ENCODE peak calls at places on chromosomes 13 and 19, in six cellular contexts. R, A, D, Q, V and E are unnamed samples. For H3K27me3, the result is how much of the 10 kb centered on the place peaks cover.

GRCh38 chr19:18500376-18500775 is 21.5 kb downstream of the ELL start:
- DNase-seq in R (no peak), A (no peak), D (no peak), Q (no peak), V (peak), E (no peak)

GRCh38 chr19:1259873-1260748 is 9.0 kb upstream of the CIRBP start:
- DNase-seq in R (no peak), A (no peak), D (no peak), Q (no peak), V (no peak), E (no peak)

GRCh38 chr19:45455707-45456499 is 11.9 kb upstream of the FOSB start:
- DNase-seq in R (peak), A (no peak), D (peak), Q (peak), V (peak), E (peak)

GRCh38 chr19:47122359-47123335 is 8.0 kb upstream of the SAE1 start:
- DNase-seq in R (no peak), A (no peak), D (peak), Q (no peak), V (no peak), E (peak)

GRCh38 chr19:19575411-19575810 is 37.3 kb downstream of the CILP2 start:
- DNase-seq in R (no peak), A (no peak), D (no peak), Q (no peak), V (no peak), E (no peak)

GRCh38 chr13:74550039-74550438 is 415.8 kb upstream of the KLF12 start:
- DNase-seq in R (no peak), A (no peak), D (peak), Q (no peak), V (no peak), E (no peak)

GRCh38 chr19:413756-414420 is 4.9 kb upstream of the C2CD4C start:
- DNase-seq in R (no peak), A (no peak), D (no peak), Q (no peak), V (no peak), E (no peak)

GRCh38 chr19:6737873-6738725 is 719 bp upstream of the GPR108 start:
- DNase-seq in R (no peak), A (peak), D (peak), Q (peak), V (peak), E (peak)

GRCh38 chr19:43620061-43621001 is 902 bp upstream of the ZNF428 start:
- DNase-seq in R (no peak), A (no peak), D (no peak), Q (no peak), V (no peak), E (no peak)

GRCh38 chr13:27960362-27961226 is 8.5 kb downstream of the CDX2 start:
- DNase-seq in R (no peak), A (no peak), D (peak), Q (no peak), V (peak), E (no peak)

GRCh38 chr19:6402834-6403608 is 10.1 kb upstream of the GTF2F1 start:
- DNase-seq in R (no peak), A (peak), D (no peak), Q (no peak), V (no peak), E (no peak)

GRCh38 chr13:72384879-72385278 is 342.6 kb downstream of the MZT1 start:
- DNase-seq in R (no peak), A (no peak), D (peak), Q (no peak), V (no peak), E (no peak)

GRCh38 chr19:18419195-18419698 is at the start of gene SSBP4:
- DNase-seq in R (no peak), A (peak), D (peak), Q (no peak), V (peak), E (peak)

GRCh38 chr19:38020331-38020730 is 113.3 kb downstream of the SIPA1L3 start:
- DNase-seq in R (no peak), A (no peak), D (no peak), Q (no peak), V (no peak), E (no peak)

GRCh38 chr19:38289955-38290354 is 14.1 kb upstream of the C19orf33 start:
- DNase-seq in R (no peak), A (peak), D (no peak), Q (no peak), V (no peak), E (no peak)

GRCh38 chr19:48967346-48968178 is 2.5 kb downstream of the FTL start:
- DNase-seq in R (no peak), A (no peak), D (no peak), Q (no peak), V (no peak), E (no peak)

GRCh38 chr13:99660101-99660500 is 158.8 kb downstream of the TM9SF2 start:
- DNase-seq in R (no peak), A (no peak), D (no peak), Q (no peak), V (no peak), E (no peak)

GRCh38 chr13:24217601-24218281 is 57.2 kb downstream of the SPATA13 start:
- DNase-seq in R (no peak), A (no peak), D (no peak), Q (no peak), V (no peak), E (peak)

GRCh38 chr19:15432018-15432494 is 13.3 kb upstream of the AKAP8L start:
- DNase-seq in R (no peak), A (no peak), D (no peak), Q (no peak), V (no peak), E (peak)

GRCh38 chr19:12139309-12139708 is 841 bp downstream of the ZNF20 start:
- DNase-seq in R (no peak), A (no peak), D (no peak), Q (no peak), V (no peak), E (no peak)

GRCh38 chr13:89066868-89067466 is 1395.8 kb downstream of the SLITRK5 start:
- DNase-seq in R (peak), A (no peak), D (peak), Q (no peak), V (no peak), E (peak)

GRCh38 chr19:47230122-47230920 is 678 bp downstream of the BBC3 start:
- DNase-seq in R (no peak), A (peak), D (peak), Q (peak), V (no peak), E (peak)

GRCh38 chr19:10419646-10420443 is 493 bp upstream of the PDE4A start:
- DNase-seq in R (peak), A (peak), D (peak), Q (no peak), V (no peak), E (peak)

GRCh38 chr13:100809856-100810255 is 135.3 kb upstream of the TMTC4 start:
- DNase-seq in R (no peak), A (no peak), D (no peak), Q (no peak), V (no peak), E (no peak)

GRCh38 chr13:111006508-111007031 is 91.7 kb upstream of the ANKRD10 start:
- DNase-seq in R (no peak), A (no peak), D (no peak), Q (peak), V (peak), E (peak)

GRCh38 chr19:34305221-34306058 is 51.1 kb downstream of the GARRE1 start:
- DNase-seq in R (no peak), A (no peak), D (no peak), Q (no peak), V (no peak), E (no peak)

GRCh38 chr19:53537523-53538377 is at the start of gene ZNF331:
- DNase-seq in R (no peak), A (peak), D (peak), Q (peak), V (peak), E (peak)

GRCh38 chr13:113044431-113045114 is 61.0 kb upstream of the F7 start:
- DNase-seq in R (no peak), A (peak), D (no peak), Q (no peak), V (no peak), E (no peak)

GRCh38 chr13:21849323-21849722 is 178.4 kb downstream of the FGF9 start:
- DNase-seq in R (peak), A (no peak), D (peak), Q (no peak), V (no peak), E (peak)

GRCh38 chr13:68099616-68100015 is 869.5 kb upstream of the PCDH9 start:
- DNase-seq in R (peak), A (no peak), D (peak), Q (no peak), V (no peak), E (peak)

GRCh38 chr13:32267836-32268439 is 47.2 kb downstream of the ZAR1L start:
- DNase-seq in R (peak), A (no peak), D (peak), Q (no peak), V (no peak), E (no peak)

GRCh38 chr13:93450226-93450625 is 223.6 kb downstream of the GPC6 start:
- DNase-seq in R (no peak), A (no peak), D (peak), Q (no peak), V (no peak), E (peak)

GRCh38 chr13:96089749-96090239 is at the start of gene HS6ST3:
- DNase-seq in R (peak), A (peak), D (peak), Q (no peak), V (peak), E (peak)

GRCh38 chr13:96086736-96087135 is 3.2 kb upstream of the HS6ST3 start:
- DNase-seq in R (no peak), A (no peak), D (no peak), Q (no peak), V (no peak), E (no peak)

GRCh38 chr13:96091164-96091931 is 1.4 kb downstream of the HS6ST3 start:
- DNase-seq in R (no peak), A (peak), D (no peak), Q (no peak), V (peak), E (no peak)

GRCh38 chr13:96090240-96091101 is 564 bp downstream of the HS6ST3 start:
- DNase-seq in R (no peak), A (no peak), D (no peak), Q (no peak), V (no peak), E (peak)

DNA sequence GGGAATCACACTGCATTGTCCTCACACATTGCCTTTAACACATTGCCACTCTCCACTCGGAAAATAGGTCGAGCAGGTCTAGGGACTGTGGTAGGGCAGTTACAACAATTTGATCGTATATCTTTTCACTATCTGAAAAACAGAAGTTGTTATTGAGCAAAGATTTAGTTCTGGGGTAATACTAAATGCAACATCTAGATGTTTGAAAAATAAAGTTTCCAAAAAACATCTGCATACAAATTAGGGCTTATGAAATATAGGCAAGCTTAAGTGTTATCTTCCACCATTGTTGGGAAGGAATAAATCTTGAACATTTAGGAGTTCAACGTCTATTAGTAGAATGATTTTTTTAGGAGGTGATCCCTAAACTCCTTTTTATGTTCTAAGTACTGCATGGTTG is 768 bp upstream of the HS6ST3 start:
- DNase-seq in R (no peak), A (no peak), D (no peak), Q (no peak), V (no peak), E (no peak)
- H3K4me3 ChIP-seq in R (no peak), A (no peak), D (no peak), Q (no peak), V (no peak), E (no peak)

GRCh38 chr19:50331187-50332013 is 2.2 kb upstream of the KCNC3 start:
- DNase-seq in R (no peak), A (no peak), D (no peak), Q (no peak), V (no peak), E (no peak)
- H3K27me3 ChIP-seq in R (under half), A (under half), D (under half), Q (under half), V (half or more), E (under half)

DNA sequence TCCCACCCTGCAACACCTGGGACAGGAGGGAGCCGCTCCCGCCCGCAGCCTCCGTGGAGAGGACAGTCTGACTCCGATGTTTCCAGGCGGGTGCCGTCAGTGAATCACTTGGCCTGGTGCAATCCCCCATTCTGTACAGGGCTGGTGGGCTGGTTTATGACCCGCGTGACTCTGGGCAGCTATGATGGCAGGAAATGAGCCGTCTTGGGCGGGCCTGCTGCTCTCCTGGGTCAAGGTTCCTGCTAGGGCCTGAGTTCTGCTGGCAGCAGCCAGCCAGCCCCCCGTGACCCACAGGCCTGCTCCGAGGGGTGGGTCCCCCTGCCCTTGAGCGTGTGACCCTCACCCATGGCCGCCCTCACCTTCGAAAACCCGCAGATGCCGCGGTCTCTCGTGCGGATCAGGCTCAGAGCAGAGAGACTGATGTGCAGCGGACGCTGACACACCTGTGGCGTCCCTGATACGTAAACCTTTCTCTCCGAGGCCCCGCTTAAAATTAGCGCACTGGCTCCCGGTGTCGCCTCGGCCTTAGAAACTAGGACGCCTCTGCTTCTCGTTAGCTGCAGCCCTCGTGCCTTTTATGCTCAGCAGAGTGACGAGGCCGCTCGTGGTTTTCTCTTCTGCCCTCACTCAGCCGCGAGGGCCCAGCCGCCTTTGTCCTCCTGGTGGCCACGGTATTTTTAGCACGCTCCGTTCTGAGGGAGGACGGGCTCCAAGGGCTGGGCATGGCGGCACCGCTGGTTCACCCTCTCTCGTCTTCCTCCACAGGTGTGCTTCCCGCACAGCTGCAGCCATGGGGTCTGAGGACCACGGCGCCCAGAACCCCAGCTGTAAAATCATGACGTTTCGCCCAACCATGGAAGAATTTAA is 63.4 kb downstream of the KDM4B start:
- DNase-seq in R (no peak), A (no peak), D (no peak), Q (no peak), V (peak), E (no peak)
- H3K4me3 ChIP-seq in R (no peak), A (no peak), D (no peak), Q (no peak), V (no peak), E (no peak)

DNA sequence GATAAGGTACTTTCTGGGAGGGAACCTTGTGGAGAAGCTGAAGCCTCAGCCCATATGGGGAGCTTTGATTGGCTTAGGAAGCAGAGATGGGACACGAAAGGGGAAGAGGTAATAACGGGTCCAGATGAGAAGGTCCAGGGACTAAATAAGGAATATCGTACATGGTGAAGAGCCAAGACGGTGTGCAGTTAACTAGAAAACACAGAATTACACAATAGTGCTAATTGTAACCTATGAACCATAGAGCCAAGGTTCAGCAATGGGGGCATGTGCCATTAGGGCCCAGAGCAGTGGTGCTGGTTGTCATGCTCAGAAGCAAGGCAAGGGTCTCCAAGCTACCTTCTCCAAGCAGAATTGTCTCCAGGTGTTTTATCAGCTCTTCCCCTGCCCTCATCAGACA is 106.1 kb downstream of the IRS2 start:
- DNase-seq in R (no peak), A (no peak), D (no peak), Q (no peak), V (no peak), E (no peak)
- H3K27me3 ChIP-seq in R (under half), A (under half), D (under half), Q (under half), V (under half), E (under half)